ENCODE peak calls at places on chromosome 5, in five cellular contexts. R is mesothelial cell of epicardium, L is body of pancreas, Q is ascending aorta, O is A549. P is an unnamed sample.

GRCh38 chr5:128227984-128228383 is 144.4 kb downstream of the SLC12A2 start:
- DNase-seq in Q (no peak), O (peak), L (peak), R (no peak), P (no peak)

GRCh38 chr5:40481226-40481625 is 198.5 kb upstream of the PTGER4 start:
- DNase-seq in R (no peak), L (no peak), O (no peak), Q (no peak), P (no peak)

GRCh38 chr5:169344629-169345028 is 43.7 kb upstream of the SLIT3 start:
- DNase-seq in Q (no peak), L (peak), O (no peak), R (no peak), P (no peak)

GRCh38 chr5:61575103-61575502 is 243.0 kb downstream of the ZSWIM6 start:
- DNase-seq in L (peak), O (peak), Q (no peak), R (no peak), P (no peak)

GRCh38 chr5:73199671-73200070 is 26.7 kb downstream of the TMEM174 start:
- DNase-seq in R (no peak), O (no peak), L (no peak), Q (no peak), P (no peak)

GRCh38 chr5:62689599-62690368 is 111.2 kb downstream of the LRRC70 start:
- DNase-seq in L (no peak), O (no peak), Q (no peak), R (no peak), P (no peak)

GRCh38 chr5:179161901-179162300 is 101.7 kb downstream of the ZNF354C start:
- DNase-seq in R (no peak), L (no peak), O (no peak), Q (no peak), P (no peak)

GRCh38 chr5:81854485-81854884 is 103.6 kb upstream of the SSBP2 start:
- DNase-seq in Q (no peak), R (no peak), O (no peak), L (no peak), P (no peak)

GRCh38 chr5:172147857-172148256 is 40.2 kb downstream of the STK10 start:
- DNase-seq in R (no peak), Q (no peak), O (no peak), L (no peak), P (no peak)

GRCh38 chr5:176793343-176793699 is 17.0 kb upstream of the UNC5A start:
- DNase-seq in L (no peak), O (no peak), Q (no peak), R (no peak), P (no peak)

GRCh38 chr5:120552638-120553037 is 88.5 kb downstream of the PRR16 start:
- DNase-seq in Q (no peak), O (no peak), R (no peak), L (no peak), P (no peak)

GRCh38 chr5:158590936-158591863 is 508.5 kb downstream of the EBF1 start:
- DNase-seq in L (peak), Q (no peak), R (no peak), O (no peak), P (peak)

GRCh38 chr5:76256116-76256889 is 146.8 kb upstream of the IQGAP2 start:
- DNase-seq in L (peak), R (no peak), O (peak), Q (no peak), P (no peak)

GRCh38 chr5:178560911-178561310 is 29.3 kb downstream of the COL23A1 start:
- DNase-seq in R (no peak), Q (no peak), L (no peak), O (no peak), P (no peak)

GRCh38 chr5:34525761-34526160 is 130.4 kb upstream of the RAI14 start:
- DNase-seq in Q (no peak), L (no peak), O (peak), R (no peak), P (no peak)

GRCh38 chr5:172717481-172718195 is 53.4 kb downstream of the DUSP1 start:
- DNase-seq in L (no peak), R (no peak), Q (no peak), O (no peak), P (no peak)

GRCh38 chr5:51651889-51652288 is 268.6 kb downstream of the ISL1 start:
- DNase-seq in L (no peak), O (no peak), R (no peak), Q (no peak), P (no peak)

GRCh38 chr5:103450333-103451061 is 112.1 kb downstream of the NUDT12 start:
- DNase-seq in R (no peak), Q (no peak), L (no peak), O (no peak), P (no peak)

GRCh38 chr5:92505925-92506324 is 1075.1 kb downstream of the NR2F1-AS1 start:
- DNase-seq in Q (no peak), R (no peak), O (no peak), L (no peak), P (no peak)

GRCh38 chr5:53019320-53019719 is 30.2 kb downstream of the ITGA2 start:
- DNase-seq in Q (no peak), R (no peak), O (peak), L (no peak), P (no peak)

GRCh38 chr5:180487556-180487955 is 6.6 kb upstream of the CNOT6 start:
- DNase-seq in L (no peak), Q (no peak), O (no peak), R (no peak), P (no peak)

GRCh38 chr5:84014966-84015365 is 294.3 kb upstream of the HAPLN1 start:
- DNase-seq in R (no peak), Q (no peak), L (no peak), O (no peak), P (no peak)
- TF ChIP-seq CTCF in R (no peak), Q (no peak), L (no peak), O (no peak), P (no peak)

DNA sequence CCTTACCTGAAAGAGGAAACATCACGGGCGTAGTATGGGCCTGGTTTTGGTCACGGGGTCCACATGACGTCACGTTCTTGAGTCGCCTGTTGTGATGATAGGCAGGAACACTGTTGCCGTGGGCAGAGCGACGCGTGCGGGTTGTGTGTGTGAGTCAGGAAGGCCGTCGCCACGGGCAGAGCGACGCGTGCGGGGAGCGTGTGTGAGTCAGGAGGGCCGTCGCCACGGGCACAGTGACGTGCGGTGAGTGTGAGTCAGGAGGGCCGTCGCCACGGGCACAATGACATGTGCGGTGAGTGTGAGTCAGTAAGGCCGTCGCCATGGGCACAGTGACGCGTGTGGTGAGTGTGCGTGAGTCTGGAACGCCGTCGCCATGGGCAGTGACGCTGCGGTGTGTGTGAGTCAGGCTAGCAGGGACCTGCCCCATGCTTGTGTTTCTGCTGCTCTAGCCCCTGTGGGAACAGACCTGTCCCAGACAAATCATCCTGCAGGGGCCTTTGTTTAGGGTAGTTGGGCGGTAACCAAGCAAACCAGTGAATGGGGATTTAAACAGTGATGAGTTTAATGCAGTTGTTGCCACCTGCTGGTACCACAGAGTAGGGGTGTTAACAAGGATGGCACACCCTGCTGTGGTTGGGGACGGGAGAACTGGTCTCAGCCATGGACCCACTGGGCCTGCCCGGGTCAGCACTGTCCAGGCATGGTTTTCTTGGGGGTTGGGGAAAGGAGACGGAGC is 19.8 kb downstream of the TRIP13 start:
- DNase-seq in O (peak), L (no peak), R (no peak), Q (no peak), P (no peak)
- TF ChIP-seq CTCF in O (peak), L (no peak), R (no peak), Q (no peak), P (peak)

DNA sequence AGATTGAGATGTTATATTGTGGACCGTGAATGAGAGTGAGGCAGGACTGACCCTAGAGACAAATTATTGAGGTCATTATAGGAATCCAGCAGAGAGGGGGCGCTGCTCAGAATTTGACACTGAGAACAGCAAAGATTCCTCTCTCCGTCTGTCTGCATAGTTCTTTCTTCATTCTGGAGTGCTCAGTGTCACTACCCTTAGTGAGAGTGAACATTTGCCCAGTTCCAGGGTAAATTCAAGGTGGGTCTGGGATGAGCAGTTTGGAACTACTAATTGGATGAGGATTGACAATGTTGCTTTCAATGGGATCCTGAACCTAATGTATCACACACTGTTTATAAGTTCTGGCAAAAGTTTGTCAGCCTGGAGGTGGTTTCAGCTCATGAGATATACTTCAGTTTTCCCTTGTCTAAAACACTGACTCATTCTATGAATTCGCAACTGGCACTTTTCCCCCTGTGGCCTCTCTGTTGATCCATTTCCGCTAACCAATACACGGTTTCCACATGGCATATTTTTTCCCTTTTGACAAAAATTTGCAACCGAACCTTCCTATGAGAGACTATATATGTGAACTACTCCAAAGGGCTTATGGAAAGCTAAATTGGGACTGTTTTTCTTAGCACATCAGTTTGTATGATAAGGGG is 1240.8 kb upstream of the WWC1 start:
- DNase-seq in L (no peak), O (no peak), Q (no peak), R (no peak), P (no peak)
- TF ChIP-seq CTCF in L (no peak), O (no peak), Q (no peak), R (no peak), P (no peak)

DNA sequence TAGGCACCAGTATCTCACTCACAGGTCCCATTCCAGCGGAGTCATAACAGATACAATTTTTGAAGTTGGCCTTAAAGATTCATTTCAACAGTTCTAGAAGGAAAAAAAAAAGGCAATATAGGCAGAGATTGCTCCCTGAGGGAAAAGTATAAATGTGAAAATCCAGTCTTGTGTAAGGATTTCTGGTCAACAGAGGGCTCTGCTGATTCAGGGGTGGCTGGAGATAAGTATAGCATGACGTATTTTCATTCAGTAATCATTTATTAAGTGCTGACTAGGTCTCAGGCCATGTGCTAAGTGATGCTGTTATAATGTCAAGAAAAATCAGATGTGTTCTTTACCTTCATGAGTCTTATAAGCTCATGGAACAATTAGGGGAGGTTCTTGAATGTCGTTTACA is 377.3 kb upstream of the MEF2C start:
- DNase-seq in L (no peak), Q (no peak), O (no peak), R (no peak), P (no peak)
- TF ChIP-seq CTCF in L (no peak), Q (no peak), O (no peak), R (no peak), P (no peak)

DNA sequence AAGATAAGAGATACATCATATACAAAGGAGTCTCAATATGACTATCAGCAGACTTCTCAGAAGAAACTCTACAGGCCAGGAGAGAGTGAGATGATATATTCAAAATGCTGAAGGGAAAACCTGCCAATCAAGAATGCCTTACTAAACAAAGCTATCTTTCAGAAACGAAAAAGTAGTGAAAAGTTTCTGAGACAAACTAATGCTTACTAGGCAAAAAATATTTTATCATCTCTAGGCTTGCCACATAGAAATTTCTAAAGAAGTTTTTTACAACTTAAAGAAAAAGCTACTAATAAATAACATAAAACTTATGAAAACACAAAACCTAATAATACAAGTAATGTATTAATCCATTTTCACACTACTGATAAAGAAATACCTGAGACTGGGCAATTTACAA is 59.9 kb upstream of the SPEF2 start:
- DNase-seq in Q (no peak), O (no peak), L (no peak), R (no peak), P (no peak)
- TF ChIP-seq CTCF in Q (no peak), O (no peak), L (no peak), R (no peak), P (no peak)

DNA sequence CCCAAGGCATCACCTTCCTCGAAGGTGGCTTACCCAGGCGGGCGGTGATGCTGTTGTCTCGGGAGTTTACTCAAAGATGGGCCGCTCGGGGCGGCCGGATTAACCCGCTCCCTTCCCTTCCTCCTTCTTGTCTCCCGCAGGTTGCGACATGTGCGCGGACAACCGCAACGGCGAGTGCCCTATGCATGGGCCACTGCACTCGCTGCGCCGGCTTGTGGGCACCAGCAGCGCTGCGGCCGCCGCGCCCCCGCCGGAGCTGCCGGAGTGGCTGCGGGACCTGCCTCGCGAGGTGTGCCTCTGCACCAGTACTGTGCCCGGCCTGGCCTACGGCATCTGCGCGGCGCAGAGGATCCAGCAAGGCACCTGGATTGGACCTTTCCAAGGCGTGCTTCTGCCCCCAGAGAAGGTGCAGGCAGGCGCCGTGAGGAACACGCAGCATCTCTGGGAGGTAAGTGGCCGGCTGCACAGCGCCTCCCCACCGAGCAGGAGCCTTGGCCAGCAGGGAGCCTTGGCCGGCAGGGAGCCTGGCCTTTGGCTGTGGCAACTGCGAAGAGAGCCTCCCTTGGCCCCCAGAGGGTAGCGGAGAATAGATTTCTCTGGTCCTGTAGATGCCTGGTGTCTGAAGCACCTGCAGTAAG is 10.6 kb downstream of the PRDM6 start:
- DNase-seq in L (no peak), Q (no peak), R (no peak), O (peak), P (no peak)
- TF ChIP-seq CTCF in L (peak), Q (peak), R (no peak), O (peak), P (no peak)

GRCh38 chr5:14581891-14582796 is 552 bp downstream of the OTULINL start:
- DNase-seq in R (peak), O (peak), L (peak), Q (no peak), P (no peak)
- TF ChIP-seq CTCF in R (no peak), O (no peak), L (peak), Q (no peak), P (peak)

DNA sequence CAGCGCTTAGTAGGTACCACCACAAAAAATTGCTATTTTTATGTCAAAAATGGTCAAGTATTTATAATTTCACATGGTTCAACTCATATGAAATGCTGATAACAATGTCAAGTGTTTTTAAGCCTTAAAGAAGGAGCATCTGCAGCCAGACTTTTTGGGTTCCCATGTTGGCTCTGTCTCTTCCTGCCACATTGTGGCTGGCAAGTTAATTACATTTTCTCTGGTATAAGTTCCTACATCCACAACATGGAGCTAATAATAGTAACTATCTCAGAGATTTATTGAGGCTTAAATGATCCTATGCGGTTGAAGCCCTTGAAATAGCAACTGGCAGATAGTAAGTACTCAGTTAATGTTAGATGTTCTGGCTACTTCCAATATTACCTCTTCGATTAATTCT is 5.4 kb downstream of the ATP10B start:
- DNase-seq in O (no peak), R (no peak), L (no peak), Q (no peak), P (no peak)
- TF ChIP-seq CTCF in O (no peak), R (no peak), L (no peak), Q (no peak), P (no peak)

GRCh38 chr5:35717718-35718117 is 100.1 kb downstream of the SPEF2 start:
- DNase-seq in R (no peak), L (no peak), Q (no peak), O (no peak), P (no peak)
- TF ChIP-seq CTCF in R (no peak), L (no peak), Q (no peak), O (no peak), P (no peak)